ENCODE peak calls at places on chromosomes 11 and 22, in six cellular contexts. L is Right ventricle myocardium superior; C is stimulated activated CD4-positive, alpha-beta T cell treated with anti-CD3 and anti-CD28 coated beads, Interleukin-1b, Interleukin-23, amount 100 ng/mL, for 1 hour; E is NCI-H510A treated with DMSO at 0.1 percent for 48 hours; U is C1 segment of cervical spinal cord; I is left ventricle myocardium inferior. O is an unnamed sample.

GRCh38 chr11:102289510-102290078 is 27.7 kb upstream of the BIRC3 start:
- DNase-seq in L (no peak), C (no peak), E (no peak), I (no peak), U (no peak), O (no peak)

GRCh38 chr11:10824888-10825287 is 16.2 kb upstream of the EIF4G2 start:
- DNase-seq in C (no peak), E (no peak), L (no peak), I (no peak), U (no peak), O (no peak)

GRCh38 chr11:808427-809286 is 1.1 kb upstream of the RPLP2 start:
- DNase-seq in E (no peak), I (no peak), L (no peak), U (no peak), C (no peak), O (no peak)

GRCh38 chr11:112631333-112631732 is 329.9 kb upstream of the NCAM1 start:
- DNase-seq in E (no peak), L (no peak), I (no peak), C (no peak), U (no peak), O (no peak)

GRCh38 chr11:56905936-56906335 is 82.8 kb upstream of the OR5AK2 start:
- DNase-seq in U (no peak), E (no peak), L (no peak), C (no peak), I (no peak), O (no peak)

GRCh38 chr11:115760528-115760837 is 256.3 kb upstream of the CADM1 start:
- DNase-seq in C (no peak), I (no peak), E (no peak), U (no peak), L (no peak), O (no peak)

GRCh38 chr11:2202071-2202899 is 30.7 kb upstream of the TH start:
- DNase-seq in L (peak), I (peak), U (no peak), E (peak), C (no peak), O (peak)

GRCh38 chr11:63532799-63533475 is 3.7 kb upstream of the PLAAT4 start:
- DNase-seq in I (no peak), L (no peak), E (no peak), U (no peak), C (no peak), O (no peak)

GRCh38 chr11:84922836-84923235 is 704.3 kb downstream of the DLG2 start:
- DNase-seq in C (no peak), L (no peak), I (no peak), E (no peak), U (peak), O (no peak)

GRCh38 chr11:2122222-2122906 is 16.8 kb downstream of the IGF2 start:
- DNase-seq in L (peak), I (no peak), C (no peak), E (no peak), U (no peak), O (no peak)

GRCh38 chr11:42013656-42014201 is 554.3 kb upstream of the LRRC4C start:
- DNase-seq in L (no peak), I (no peak), C (no peak), U (no peak), E (no peak), O (no peak)

GRCh38 chr11:86577663-86578636 is 94.5 kb downstream of the ME3 start:
- DNase-seq in U (no peak), L (peak), C (no peak), I (peak), E (no peak), O (no peak)

GRCh38 chr22:29128891-29129643 is 56.2 kb downstream of the KREMEN1 start:
- DNase-seq in E (peak), C (no peak), L (no peak), I (no peak), U (no peak), O (no peak)

GRCh38 chr11:11186249-11186648 is 166.8 kb downstream of the CSNK2A3 start:
- DNase-seq in E (no peak), L (no peak), C (no peak), I (no peak), U (no peak), O (no peak)

GRCh38 chr11:64931290-64931689 is 4.4 kb downstream of the GPHA2 start:
- DNase-seq in C (no peak), I (no peak), U (no peak), L (no peak), E (no peak), O (no peak)

GRCh38 chr11:17575431-17576425 is 28.7 kb downstream of the OTOG start:
- DNase-seq in U (no peak), L (no peak), I (no peak), E (no peak), C (no peak), O (no peak)

GRCh38 chr11:33040127-33040861 is 922 bp downstream of the TCP11L1 start:
- DNase-seq in L (no peak), I (no peak), E (peak), C (no peak), U (no peak), O (peak)

GRCh38 chr11:20050551-20051333 is 109.5 kb downstream of the DBX1 start:
- DNase-seq in L (no peak), I (no peak), U (no peak), C (no peak), E (no peak), O (peak)

GRCh38 chr11:8006349-8006977 is 19.3 kb downstream of the EIF3F start:
- DNase-seq in C (no peak), L (no peak), U (peak), E (peak), I (peak), O (peak)

GRCh38 chr11:8649361-8649760 is 33.1 kb downstream of the TRIM66 start:
- DNase-seq in C (no peak), I (no peak), U (no peak), L (no peak), E (no peak), O (no peak)

GRCh38 chr11:76526878-76527277 is 82.1 kb downstream of the EMSY start:
- DNase-seq in U (no peak), L (no peak), E (no peak), I (no peak), C (no peak), O (no peak)

GRCh38 chr11:125433454-125434121 is 62.5 kb downstream of the FEZ1 start:
- DNase-seq in U (peak), C (no peak), L (peak), E (no peak), I (peak), O (no peak)

GRCh38 chr11:8586805-8587204 is 7.2 kb downstream of the STK33 start:
- DNase-seq in I (no peak), E (no peak), C (no peak), U (no peak), L (no peak), O (no peak)